ENCODE peak calls at places on chromosomes 3 and 15, in eight cellular contexts. One of them, this sample, is unnamed.

GRCh38 chr15:36645106-36645505 is 65.7 kb downstream of the CDIN1 start:
- DNase-seq in astrocyte: no peak
- DNase-seq in neural crest cell: no peak
- DNase-seq in A673: no peak
- DNase-seq in MCF 10A: no peak
- DNase-seq in astrocyte of the cerebellum: no peak
- DNase-seq in Calu3: no peak
- DNase-seq in endothelial cell: no peak
- DNase-seq in this sample: no peak

GRCh38 chr3:196287066-196287404 is 491 bp downstream of the PCYT1A start:
- DNase-seq in endothelial cell: no peak
- DNase-seq in neural crest cell: no peak
- DNase-seq in astrocyte: peak
- DNase-seq in astrocyte of the cerebellum: no peak
- DNase-seq in MCF 10A: peak
- DNase-seq in A673: peak
- DNase-seq in Calu3: no peak
- DNase-seq in this sample: no peak

GRCh38 chr3:197082871-197083270 is 53.3 kb upstream of the MELTF start:
- DNase-seq in MCF 10A: no peak
- DNase-seq in Calu3: no peak
- DNase-seq in A673: no peak
- DNase-seq in neural crest cell: no peak
- DNase-seq in endothelial cell: no peak
- DNase-seq in astrocyte: peak
- DNase-seq in astrocyte of the cerebellum: no peak
- DNase-seq in this sample: no peak

GRCh38 chr3:1942751-1943150 is 155.9 kb upstream of the CNTN4 start:
- DNase-seq in endothelial cell: no peak
- DNase-seq in astrocyte of the cerebellum: no peak
- DNase-seq in MCF 10A: no peak
- DNase-seq in neural crest cell: no peak
- DNase-seq in astrocyte: no peak
- DNase-seq in Calu3: no peak
- DNase-seq in A673: no peak
- DNase-seq in this sample: no peak

GRCh38 chr3:130644600-130645232 is 101.9 kb downstream of the PIK3R4 start:
- DNase-seq in neural crest cell: no peak
- DNase-seq in endothelial cell: no peak
- DNase-seq in Calu3: no peak
- DNase-seq in A673: no peak
- DNase-seq in MCF 10A: no peak
- DNase-seq in astrocyte: no peak
- DNase-seq in astrocyte of the cerebellum: no peak
- DNase-seq in this sample: no peak

GRCh38 chr3:153829596-153830170 is 291.5 kb upstream of the ARHGEF26 start:
- DNase-seq in MCF 10A: peak
- DNase-seq in A673: peak
- DNase-seq in endothelial cell: no peak
- DNase-seq in astrocyte of the cerebellum: no peak
- DNase-seq in astrocyte: peak
- DNase-seq in Calu3: no peak
- DNase-seq in neural crest cell: no peak
- DNase-seq in this sample: no peak

GRCh38 chr3:22585504-22585903 is 617.6 kb upstream of the UBE2E2 start:
- DNase-seq in endothelial cell: no peak
- DNase-seq in Calu3: no peak
- DNase-seq in astrocyte of the cerebellum: peak
- DNase-seq in A673: no peak
- DNase-seq in MCF 10A: peak
- DNase-seq in astrocyte: peak
- DNase-seq in neural crest cell: no peak
- DNase-seq in this sample: no peak

GRCh38 chr15:61226313-61227250 is 2.5 kb downstream of the RORA start:
- DNase-seq in astrocyte of the cerebellum: no peak
- DNase-seq in astrocyte: no peak
- DNase-seq in MCF 10A: no peak
- DNase-seq in A673: no peak
- DNase-seq in Calu3: no peak
- DNase-seq in endothelial cell: no peak
- DNase-seq in neural crest cell: no peak
- DNase-seq in this sample: no peak

GRCh38 chr3:192223815-192224214 is 503.5 kb downstream of the FGF12 start:
- DNase-seq in MCF 10A: peak
- DNase-seq in endothelial cell: no peak
- DNase-seq in astrocyte: no peak
- DNase-seq in astrocyte of the cerebellum: no peak
- DNase-seq in neural crest cell: no peak
- DNase-seq in A673: peak
- DNase-seq in Calu3: no peak
- DNase-seq in this sample: no peak

GRCh38 chr15:43792761-43793493 is 807 bp downstream of the SERF2 start:
- DNase-seq in endothelial cell: peak
- DNase-seq in neural crest cell: no peak
- DNase-seq in A673: no peak
- DNase-seq in astrocyte of the cerebellum: no peak
- DNase-seq in Calu3: no peak
- DNase-seq in MCF 10A: peak
- DNase-seq in astrocyte: no peak
- DNase-seq in this sample: no peak

GRCh38 chr3:188974856-188975611 is 196.7 kb upstream of the TPRG1 start:
- DNase-seq in astrocyte of the cerebellum: peak
- DNase-seq in Calu3: no peak
- DNase-seq in MCF 10A: no peak
- DNase-seq in endothelial cell: no peak
- DNase-seq in neural crest cell: no peak
- DNase-seq in astrocyte: peak
- DNase-seq in A673: no peak
- DNase-seq in this sample: no peak

GRCh38 chr3:197750396-197750831 is 731 bp downstream of the FYTTD1 start:
- DNase-seq in astrocyte of the cerebellum: peak
- DNase-seq in astrocyte: peak
- DNase-seq in neural crest cell: peak
- DNase-seq in A673: peak
- DNase-seq in Calu3: peak
- DNase-seq in MCF 10A: peak
- DNase-seq in endothelial cell: peak
- DNase-seq in this sample: peak

GRCh38 chr15:65653341-65653740 is 31.6 kb downstream of the SLC24A1 start:
- DNase-seq in Calu3: no peak
- DNase-seq in A673: no peak
- DNase-seq in endothelial cell: no peak
- DNase-seq in astrocyte: peak
- DNase-seq in astrocyte of the cerebellum: no peak
- DNase-seq in MCF 10A: no peak
- DNase-seq in neural crest cell: no peak
- DNase-seq in this sample: no peak

GRCh38 chr3:46672349-46672695 is 21.2 kb downstream of the ALS2CL start:
- DNase-seq in Calu3: no peak
- DNase-seq in MCF 10A: no peak
- DNase-seq in neural crest cell: no peak
- DNase-seq in endothelial cell: no peak
- DNase-seq in A673: no peak
- DNase-seq in astrocyte of the cerebellum: no peak
- DNase-seq in astrocyte: no peak
- DNase-seq in this sample: no peak

GRCh38 chr3:46675426-46675825 is 18.1 kb downstream of the ALS2CL start:
- DNase-seq in A673: no peak
- DNase-seq in astrocyte: no peak
- DNase-seq in Calu3: no peak
- DNase-seq in astrocyte of the cerebellum: no peak
- DNase-seq in neural crest cell: no peak
- DNase-seq in MCF 10A: no peak
- DNase-seq in endothelial cell: no peak
- DNase-seq in this sample: no peak

GRCh38 chr3:46675843-46676567 is 17.5 kb downstream of the ALS2CL start:
- DNase-seq in MCF 10A: no peak
- DNase-seq in A673: no peak
- DNase-seq in astrocyte of the cerebellum: no peak
- DNase-seq in endothelial cell: no peak
- DNase-seq in Calu3: no peak
- DNase-seq in neural crest cell: no peak
- DNase-seq in astrocyte: no peak
- DNase-seq in this sample: no peak

GRCh38 chr3:46673151-46674030 is 20.1 kb downstream of the ALS2CL start:
- DNase-seq in A673: no peak
- DNase-seq in MCF 10A: no peak
- DNase-seq in endothelial cell: no peak
- DNase-seq in Calu3: no peak
- DNase-seq in astrocyte: no peak
- DNase-seq in astrocyte of the cerebellum: no peak
- DNase-seq in neural crest cell: no peak
- DNase-seq in this sample: peak

GRCh38 chr3:46674031-46674592 is 19.4 kb downstream of the ALS2CL start:
- DNase-seq in Calu3: no peak
- DNase-seq in A673: no peak
- DNase-seq in neural crest cell: no peak
- DNase-seq in MCF 10A: no peak
- DNase-seq in endothelial cell: no peak
- DNase-seq in astrocyte: no peak
- DNase-seq in astrocyte of the cerebellum: no peak
- DNase-seq in this sample: peak
- TF ChIP-seq CTCF in Calu3: no peak
- TF ChIP-seq CTCF in A673: peak
- TF ChIP-seq CTCF in neural crest cell: peak
- TF ChIP-seq CTCF in MCF 10A: peak
- TF ChIP-seq CTCF in endothelial cell: peak
- TF ChIP-seq CTCF in astrocyte: peak
- TF ChIP-seq CTCF in astrocyte of the cerebellum: peak
- TF ChIP-seq CTCF in this sample: peak

GRCh38 chr3:151067158-151067557 is 18.3 kb upstream of the MED12L start:
- DNase-seq in neural crest cell: no peak
- DNase-seq in astrocyte of the cerebellum: no peak
- DNase-seq in astrocyte: no peak
- DNase-seq in A673: no peak
- DNase-seq in endothelial cell: no peak
- DNase-seq in MCF 10A: peak
- DNase-seq in Calu3: peak
- DNase-seq in this sample: peak
- TF ChIP-seq CTCF in neural crest cell: no peak
- TF ChIP-seq CTCF in astrocyte of the cerebellum: no peak
- TF ChIP-seq CTCF in astrocyte: no peak
- TF ChIP-seq CTCF in A673: peak
- TF ChIP-seq CTCF in endothelial cell: no peak
- TF ChIP-seq CTCF in MCF 10A: no peak
- TF ChIP-seq CTCF in Calu3: peak
- TF ChIP-seq CTCF in this sample: peak

GRCh38 chr15:87620393-87620792 is 636.1 kb downstream of the NTRK3 start:
- DNase-seq in Calu3: no peak
- DNase-seq in astrocyte of the cerebellum: no peak
- DNase-seq in MCF 10A: no peak
- DNase-seq in astrocyte: no peak
- DNase-seq in endothelial cell: no peak
- DNase-seq in A673: no peak
- DNase-seq in neural crest cell: no peak
- DNase-seq in this sample: no peak

GRCh38 chr15:87619161-87619960 is 637.2 kb downstream of the NTRK3 start:
- DNase-seq in A673: no peak
- DNase-seq in endothelial cell: no peak
- DNase-seq in Calu3: no peak
- DNase-seq in astrocyte of the cerebellum: peak
- DNase-seq in astrocyte: peak
- DNase-seq in MCF 10A: peak
- DNase-seq in neural crest cell: no peak
- DNase-seq in this sample: no peak

GRCh38 chr15:87628311-87628710 is 628.2 kb downstream of the NTRK3 start:
- DNase-seq in neural crest cell: no peak
- DNase-seq in astrocyte of the cerebellum: no peak
- DNase-seq in endothelial cell: no peak
- DNase-seq in A673: no peak
- DNase-seq in Calu3: no peak
- DNase-seq in MCF 10A: no peak
- DNase-seq in astrocyte: no peak
- DNase-seq in this sample: no peak

GRCh38 chr15:87626835-87627234 is 629.7 kb downstream of the NTRK3 start:
- DNase-seq in neural crest cell: no peak
- DNase-seq in endothelial cell: no peak
- DNase-seq in astrocyte of the cerebellum: no peak
- DNase-seq in Calu3: no peak
- DNase-seq in MCF 10A: no peak
- DNase-seq in A673: no peak
- DNase-seq in astrocyte: no peak
- DNase-seq in this sample: no peak

GRCh38 chr15:87623832-87624231 is 632.7 kb downstream of the NTRK3 start:
- DNase-seq in endothelial cell: peak
- DNase-seq in MCF 10A: peak
- DNase-seq in astrocyte: no peak
- DNase-seq in astrocyte of the cerebellum: no peak
- DNase-seq in Calu3: no peak
- DNase-seq in A673: peak
- DNase-seq in neural crest cell: no peak
- DNase-seq in this sample: peak
- TF ChIP-seq CTCF in endothelial cell: peak
- TF ChIP-seq CTCF in MCF 10A: no peak
- TF ChIP-seq CTCF in astrocyte: no peak
- TF ChIP-seq CTCF in astrocyte of the cerebellum: no peak
- TF ChIP-seq CTCF in Calu3: no peak
- TF ChIP-seq CTCF in A673: peak
- TF ChIP-seq CTCF in neural crest cell: peak
- TF ChIP-seq CTCF in this sample: peak

GRCh38 chr3:143771939-143772338 is 76.3 kb downstream of the SLC9A9 start:
- DNase-seq in MCF 10A: no peak
- DNase-seq in neural crest cell: no peak
- DNase-seq in Calu3: no peak
- DNase-seq in A673: no peak
- DNase-seq in astrocyte of the cerebellum: no peak
- DNase-seq in astrocyte: no peak
- DNase-seq in endothelial cell: no peak
- DNase-seq in this sample: no peak

GRCh38 chr3:143771258-143771657 is 77.0 kb downstream of the SLC9A9 start:
- DNase-seq in endothelial cell: no peak
- DNase-seq in astrocyte: no peak
- DNase-seq in Calu3: no peak
- DNase-seq in astrocyte of the cerebellum: no peak
- DNase-seq in MCF 10A: no peak
- DNase-seq in neural crest cell: no peak
- DNase-seq in A673: no peak
- DNase-seq in this sample: no peak

GRCh38 chr3:143769663-143770062 is 78.6 kb downstream of the SLC9A9 start:
- DNase-seq in A673: no peak
- DNase-seq in astrocyte of the cerebellum: no peak
- DNase-seq in Calu3: no peak
- DNase-seq in astrocyte: peak
- DNase-seq in neural crest cell: no peak
- DNase-seq in MCF 10A: peak
- DNase-seq in endothelial cell: no peak
- DNase-seq in this sample: no peak

DNA sequence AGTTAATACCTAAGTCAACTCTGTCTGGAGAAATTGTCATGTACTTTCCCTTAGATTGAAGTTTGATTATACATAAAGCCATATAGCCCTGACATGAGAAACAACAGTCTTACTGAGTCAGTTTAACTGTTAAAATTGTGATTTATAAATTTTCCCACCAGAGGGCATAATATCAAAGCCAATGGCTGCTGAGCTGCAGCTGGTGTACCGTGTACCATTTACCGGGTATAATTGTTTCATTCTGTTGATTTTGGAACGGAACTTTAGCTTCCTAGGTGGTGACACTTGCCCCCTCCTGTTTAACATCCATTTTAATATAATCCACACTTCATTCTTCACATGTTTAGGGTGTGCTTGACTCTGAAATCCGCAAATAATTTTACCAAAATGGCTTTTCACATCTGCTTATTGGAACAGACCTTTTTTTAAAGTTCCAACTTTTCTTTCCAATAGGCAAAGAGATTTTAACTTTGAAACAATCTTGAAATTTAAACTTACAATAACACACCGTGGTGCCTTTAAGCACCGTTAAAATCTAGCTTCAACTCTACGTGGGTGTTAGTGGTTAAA is 72.8 kb downstream of the SLC9A9 start:
- DNase-seq in MCF 10A: peak
- DNase-seq in A673: peak
- DNase-seq in Calu3: no peak
- DNase-seq in neural crest cell: no peak
- DNase-seq in astrocyte: no peak
- DNase-seq in astrocyte of the cerebellum: no peak
- DNase-seq in endothelial cell: no peak
- DNase-seq in this sample: no peak
- TF ChIP-seq CTCF in MCF 10A: peak
- TF ChIP-seq CTCF in A673: peak
- TF ChIP-seq CTCF in Calu3: peak
- TF ChIP-seq CTCF in neural crest cell: peak
- TF ChIP-seq CTCF in astrocyte: peak
- TF ChIP-seq CTCF in astrocyte of the cerebellum: peak
- TF ChIP-seq CTCF in endothelial cell: peak
- TF ChIP-seq CTCF in this sample: peak